ENCODE peak calls at places on chromosomes 13 and 19, in seven cellular contexts. J, H, F, D, G, R and E are unnamed samples.

GRCh38 chr19:21023901-21024300 is 3.4 kb downstream of the ZNF430 start:
- DNase-seq in J (no peak), H (no peak), F (no peak), D (no peak), G (no peak), R (no peak), E (peak)

GRCh38 chr19:12092065-12092867 is 27.7 kb downstream of the ZNF844 start:
- DNase-seq in J (peak), H (peak), F (peak), D (peak), G (peak), R (peak), E (peak)

GRCh38 chr19:5292843-5293606 is 47.6 kb downstream of the PTPRS start:
- DNase-seq in J (peak), H (peak), F (peak), D (peak), G (no peak), R (peak), E (peak)

GRCh38 chr13:43307921-43308433 is 284.6 kb downstream of the DNAJC15 start:
- DNase-seq in J (no peak), H (peak), F (no peak), D (no peak), G (no peak), R (peak), E (peak)

GRCh38 chr19:38228005-38228377 is 4.0 kb upstream of the DPF1 start:
- DNase-seq in J (no peak), H (no peak), F (no peak), D (no peak), G (peak), R (no peak), E (no peak)

GRCh38 chr13:40776232-40776631 is 5.2 kb upstream of the MRPS31 start:
- DNase-seq in J (no peak), H (no peak), F (no peak), D (no peak), G (no peak), R (no peak), E (no peak)

GRCh38 chr19:5691205-5691929 is 1.3 kb downstream of the RPL36 start:
- DNase-seq in J (peak), H (no peak), F (no peak), D (no peak), G (no peak), R (peak), E (peak)

GRCh38 chr13:70905035-70905434 is 796.8 kb upstream of the KLHL1 start:
- DNase-seq in J (no peak), H (no peak), F (no peak), D (no peak), G (no peak), R (no peak), E (no peak)

GRCh38 chr19:33443638-33444195 is 70.2 kb downstream of the CEBPG start:
- DNase-seq in J (no peak), H (no peak), F (no peak), D (no peak), G (no peak), R (no peak), E (no peak)

GRCh38 chr13:49240017-49240416 is 7.7 kb upstream of the CDADC1 start:
- DNase-seq in J (no peak), H (peak), F (peak), D (no peak), G (no peak), R (peak), E (peak)

GRCh38 chr19:22199171-22199570 is 2.4 kb upstream of the ZNF676 start:
- DNase-seq in J (no peak), H (no peak), F (no peak), D (no peak), G (no peak), R (no peak), E (no peak)

GRCh38 chr19:57190301-57190700 is 999 bp upstream of the ZNF264 start:
- DNase-seq in J (no peak), H (no peak), F (no peak), D (no peak), G (no peak), R (no peak), E (no peak)

GRCh38 chr19:24069907-24070657 is 16.9 kb upstream of the ZNF254 start:
- DNase-seq in J (no peak), H (no peak), F (no peak), D (no peak), G (no peak), R (no peak), E (peak)

GRCh38 chr13:25682221-25682620 is 310.4 kb downstream of the ATP8A2 start:
- DNase-seq in J (no peak), H (no peak), F (no peak), D (no peak), G (no peak), R (no peak), E (no peak)

GRCh38 chr13:47133024-47133445 is 236.2 kb upstream of the HTR2A start:
- DNase-seq in J (no peak), H (no peak), F (no peak), D (no peak), G (no peak), R (no peak), E (no peak)

GRCh38 chr19:15421726-15422260 is 3.0 kb upstream of the AKAP8L start:
- DNase-seq in J (no peak), H (no peak), F (no peak), D (no peak), G (no peak), R (no peak), E (no peak)

GRCh38 chr19:2575734-2576481 is 100.0 kb downstream of the GADD45B start:
- DNase-seq in J (no peak), H (peak), F (no peak), D (no peak), G (no peak), R (peak), E (peak)

GRCh38 chr13:76764429-76764828 is 121.8 kb downstream of the KCTD12 start:
- DNase-seq in J (no peak), H (peak), F (peak), D (no peak), G (no peak), R (no peak), E (peak)

GRCh38 chr13:70107498-70108271 is at the start of gene ATXN8OS:
- DNase-seq in J (peak), H (no peak), F (peak), D (peak), G (peak), R (peak), E (no peak)

GRCh38 chr13:98345103-98345899 is 168.2 kb upstream of the RNF113B start:
- DNase-seq in J (no peak), H (peak), F (no peak), D (no peak), G (no peak), R (no peak), E (no peak)

GRCh38 chr19:8158411-8159074 is 9.2 kb upstream of the FBN3 start:
- DNase-seq in J (peak), H (peak), F (peak), D (peak), G (no peak), R (peak), E (peak)

GRCh38 chr19:56091751-56092546 is 29.1 kb downstream of the ZNF787 start:
- DNase-seq in J (peak), H (peak), F (no peak), D (no peak), G (no peak), R (no peak), E (no peak)

GRCh38 chr13:41267106-41267505 is 3.7 kb upstream of the MTRF1 start:
- DNase-seq in J (no peak), H (no peak), F (no peak), D (no peak), G (no peak), R (no peak), E (peak)

GRCh38 chr13:24709186-24709913 is 29.1 kb downstream of the ATP12A start:
- DNase-seq in J (no peak), H (no peak), F (no peak), D (no peak), G (no peak), R (no peak), E (no peak)

GRCh38 chr19:43599635-43600295 is 3.4 kb downstream of the ZNF576 start:
- DNase-seq in J (no peak), H (no peak), F (no peak), D (no peak), G (no peak), R (no peak), E (no peak)

GRCh38 chr19:5314012-5314906 is 26.4 kb downstream of the PTPRS start:
- DNase-seq in J (no peak), H (peak), F (no peak), D (no peak), G (no peak), R (no peak), E (peak)

GRCh38 chr13:80276371-80277289 is 64.3 kb downstream of the SPRY2 start:
- DNase-seq in J (no peak), H (peak), F (peak), D (peak), G (no peak), R (no peak), E (peak)

GRCh38 chr13:45921337-45921736 is 69.8 kb upstream of the SIAH3 start:
- DNase-seq in J (no peak), H (no peak), F (no peak), D (no peak), G (no peak), R (no peak), E (no peak)

GRCh38 chr19:34664168-34664567 is 12.8 kb downstream of the SCGB2B2 start:
- DNase-seq in J (no peak), H (no peak), F (no peak), D (no peak), G (no peak), R (no peak), E (no peak)

GRCh38 chr19:6521718-6522646 is 8.8 kb upstream of the TNFSF9 start:
- DNase-seq in J (no peak), H (peak), F (peak), D (no peak), G (no peak), R (no peak), E (no peak)

GRCh38 chr19:58498316-58499020 is 13.3 kb downstream of the SLC27A5 start:
- DNase-seq in J (no peak), H (no peak), F (no peak), D (no peak), G (no peak), R (no peak), E (no peak)

GRCh38 chr13:75359266-75359665 is 122.7 kb downstream of the TBC1D4 start:
- DNase-seq in J (no peak), H (peak), F (peak), D (no peak), G (no peak), R (peak), E (peak)

GRCh38 chr13:34258646-34259386 is 440.9 kb downstream of the RFC3 start:
- DNase-seq in J (no peak), H (peak), F (no peak), D (no peak), G (no peak), R (no peak), E (no peak)

GRCh38 chr13:45143346-45143751 is 23.0 kb downstream of the GTF2F2 start:
- DNase-seq in J (no peak), H (peak), F (no peak), D (no peak), G (no peak), R (peak), E (peak)

GRCh38 chr13:72990883-72991282 is 67.9 kb upstream of the KLF5 start:
- DNase-seq in J (no peak), H (no peak), F (no peak), D (no peak), G (no peak), R (no peak), E (peak)

GRCh38 chr13:72985610-72986009 is 73.2 kb upstream of the KLF5 start:
- DNase-seq in J (no peak), H (peak), F (no peak), D (no peak), G (no peak), R (no peak), E (no peak)

GRCh38 chr13:72983085-72983768 is 75.6 kb upstream of the KLF5 start:
- DNase-seq in J (no peak), H (peak), F (no peak), D (no peak), G (no peak), R (peak), E (peak)

DNA sequence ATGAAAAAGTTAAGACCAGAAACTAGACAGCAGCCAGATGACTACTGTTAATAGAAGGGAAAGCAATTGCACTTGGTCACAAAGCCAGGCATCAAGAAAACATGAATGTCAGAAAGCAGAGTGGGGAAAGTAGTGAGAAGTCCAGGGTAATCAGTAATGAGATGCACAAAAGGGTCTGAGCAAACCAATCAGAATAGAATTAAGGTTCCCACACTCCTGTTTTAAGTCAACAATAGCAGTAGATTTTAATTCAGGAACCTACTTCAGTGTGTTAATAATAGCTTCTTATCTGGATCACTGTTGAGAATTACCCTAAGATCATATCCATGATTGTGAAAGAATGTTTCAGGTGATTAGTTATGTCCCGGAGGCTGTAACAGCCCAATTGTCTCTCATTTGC is 72.6 kb upstream of the KLF5 start:
- DNase-seq in J (no peak), H (peak), F (peak), D (no peak), G (no peak), R (no peak), E (no peak)
- H3K4me2 ChIP-seq in J (no peak), H (no peak), F (no peak), D (no peak), G (no peak), R (no peak), E (no peak)

GRCh38 chr19:35755160-35755549 is 1.7 kb downstream of the HSPB6 start:
- DNase-seq in J (no peak), H (no peak), F (no peak), D (no peak), G (no peak), R (no peak), E (no peak)

GRCh38 chr19:35757749-35758608 is at the start of gene PROSER3:
- DNase-seq in J (peak), H (peak), F (peak), D (peak), G (peak), R (peak), E (peak)

GRCh38 chr19:35755550-35756371 is 1.1 kb downstream of the HSPB6 start:
- DNase-seq in J (peak), H (peak), F (no peak), D (no peak), G (no peak), R (peak), E (peak)

GRCh38 chr19:35757231-35757748 is 461 bp upstream of the HSPB6 start:
- DNase-seq in J (no peak), H (peak), F (peak), D (no peak), G (no peak), R (peak), E (peak)

DNA sequence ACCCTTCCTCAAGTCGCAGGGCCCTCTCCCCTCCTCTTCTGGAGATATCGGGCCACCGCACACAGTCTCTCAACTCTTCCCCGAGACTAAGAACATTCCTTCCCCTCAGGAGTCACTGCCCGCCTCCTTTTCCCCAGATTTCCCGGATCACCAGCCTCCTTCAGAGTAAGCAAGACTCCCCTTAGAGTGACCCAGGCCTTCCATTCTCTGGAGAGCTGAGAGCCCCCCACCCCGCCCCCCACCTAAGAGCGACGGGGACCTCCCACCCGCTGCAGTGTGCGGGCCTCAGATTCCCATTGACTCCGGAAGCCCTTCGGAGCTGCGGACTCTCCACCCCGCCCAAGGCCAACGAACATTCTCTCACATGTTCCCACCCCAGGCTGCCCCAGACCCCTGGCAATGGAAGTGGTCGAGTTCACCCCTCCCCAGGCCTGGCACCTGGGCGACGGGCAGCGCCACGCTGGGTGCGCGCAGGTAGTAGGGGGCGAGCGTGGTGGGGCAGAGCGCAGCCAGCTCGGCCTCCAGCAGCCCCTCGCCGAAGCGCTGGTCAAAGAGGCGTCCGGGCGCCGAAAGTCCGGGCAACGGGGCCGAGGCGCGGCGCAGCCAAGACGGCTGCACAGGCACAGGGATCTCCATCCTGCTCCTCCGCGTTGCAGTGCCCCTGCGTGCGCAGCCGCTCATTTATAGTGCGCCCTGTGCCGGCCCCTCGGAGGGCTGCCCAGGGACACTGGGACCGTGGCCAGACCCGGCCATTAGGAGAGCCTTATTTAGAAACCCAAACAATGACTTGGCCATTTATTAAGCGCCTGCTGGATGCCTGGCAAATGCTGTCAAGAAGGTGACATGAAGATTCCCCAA is at the start of gene HSPB6:
- DNase-seq in J (peak), H (no peak), F (peak), D (no peak), G (no peak), R (peak), E (peak)
- H3K9ac ChIP-seq in J (no peak), H (peak), F (peak), D (peak), G (no peak), R (peak), E (peak)

GRCh38 chr19:47380559-47380958 is 31.4 kb downstream of the DHX34 start:
- DNase-seq in J (no peak), H (no peak), F (no peak), D (no peak), G (no peak), R (no peak), E (no peak)

GRCh38 chr19:47379398-47379938 is 30.4 kb downstream of the DHX34 start:
- DNase-seq in J (no peak), H (no peak), F (no peak), D (no peak), G (no peak), R (no peak), E (no peak)

GRCh38 chr19:47378246-47378645 is 29.1 kb downstream of the DHX34 start:
- DNase-seq in J (no peak), H (no peak), F (no peak), D (no peak), G (no peak), R (no peak), E (no peak)

GRCh38 chr19:47381121-47381520 is 32.0 kb downstream of the DHX34 start:
- DNase-seq in J (no peak), H (no peak), F (no peak), D (no peak), G (no peak), R (no peak), E (no peak)

DNA sequence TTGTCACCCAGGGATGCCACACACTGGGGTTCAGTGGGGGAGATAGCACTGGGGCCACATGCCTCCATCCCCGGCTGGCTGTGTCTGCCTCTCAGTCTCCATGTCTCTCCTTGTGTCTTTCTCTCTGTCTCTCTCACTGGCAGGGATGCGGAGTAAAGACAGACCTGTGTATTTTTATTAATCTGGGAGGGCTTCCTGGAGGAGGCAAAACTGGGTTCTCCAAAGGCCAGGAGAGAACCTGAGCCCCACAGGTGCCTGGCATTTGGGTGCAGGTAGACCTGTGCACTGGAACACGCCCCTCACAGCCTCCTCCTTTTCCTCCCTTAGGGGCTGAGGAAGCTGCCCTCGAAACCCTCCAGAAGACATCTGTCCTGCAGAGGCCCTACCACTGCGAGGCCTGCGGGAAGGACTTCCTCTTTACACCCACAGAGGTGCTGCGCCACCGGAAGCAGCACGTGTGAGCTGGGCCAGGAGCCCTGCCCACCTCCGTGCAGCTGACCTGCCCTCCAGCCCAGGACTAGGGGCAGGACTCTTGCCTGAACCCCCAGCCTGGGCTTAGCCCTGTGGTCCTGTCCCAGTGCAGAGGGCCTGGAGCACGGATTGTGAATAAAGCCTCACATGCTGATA is 32.7 kb downstream of the DHX34 start:
- DNase-seq in J (no peak), H (no peak), F (no peak), D (no peak), G (no peak), R (no peak), E (no peak)
- H3K23ac ChIP-seq in J (no peak), H (no peak), F (no peak), D (no peak), G (no peak), R (no peak), E (no peak)

GRCh38 chr19:52961981-52962380 is 700 bp downstream of the ZNF816 start:
- DNase-seq in J (no peak), H (peak), F (no peak), D (no peak), G (no peak), R (no peak), E (no peak)

GRCh38 chr19:52957591-52957990 is 5.1 kb downstream of the ZNF816 start:
- DNase-seq in J (no peak), H (no peak), F (no peak), D (no peak), G (no peak), R (no peak), E (no peak)

GRCh38 chr19:52956917-52957316 is 5.8 kb downstream of the ZNF816 start:
- DNase-seq in J (no peak), H (no peak), F (no peak), D (no peak), G (no peak), R (no peak), E (no peak)

GRCh38 chr19:52962394-52963228 is at the start of gene ZNF816:
- DNase-seq in J (peak), H (peak), F (peak), D (peak), G (peak), R (peak), E (peak)

DNA sequence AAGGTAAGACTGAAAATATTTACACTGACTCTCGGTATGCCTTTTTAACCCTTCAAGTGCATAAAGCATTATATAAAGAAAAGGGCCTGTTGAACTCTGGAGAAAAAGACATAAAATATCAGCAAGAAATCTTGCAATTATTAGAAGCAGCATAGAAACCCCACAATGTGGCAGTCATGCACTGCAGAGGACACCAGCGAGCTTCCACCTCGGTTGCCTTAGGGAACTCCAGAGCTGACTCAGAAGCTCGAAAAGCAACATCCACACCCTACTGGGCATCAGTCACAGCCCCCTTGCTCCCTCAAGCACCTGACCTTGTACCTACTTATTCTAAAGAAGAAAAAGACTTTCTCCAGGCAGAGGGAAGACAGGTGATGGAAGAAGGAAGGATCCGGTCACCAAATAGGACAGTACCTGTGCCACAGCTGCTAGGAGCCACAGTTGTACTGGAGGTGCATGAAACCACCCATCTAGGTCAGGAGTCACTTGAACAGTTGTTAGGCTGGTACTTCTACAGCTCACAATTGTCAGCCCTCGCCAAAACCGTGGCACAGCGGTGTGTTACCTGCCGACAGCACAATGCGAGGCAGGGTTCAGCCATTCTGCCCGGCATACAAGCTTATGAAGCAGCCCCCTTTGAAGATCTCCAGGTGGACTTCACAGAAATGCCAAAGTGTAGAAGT is 2.9 kb downstream of the ZNF816 start:
- DNase-seq in J (no peak), H (no peak), F (no peak), D (no peak), G (no peak), R (no peak), E (no peak)
- H3K4me2 ChIP-seq in J (no peak), H (no peak), F (no peak), D (no peak), G (no peak), R (no peak), E (no peak)